ENCODE peak calls at places on chromosome 14, in four cellular contexts. X, M, R and T are unnamed samples.

GRCh38 chr14:101705733-101706508 is 55.6 kb upstream of the PPP2R5C start:
- DNase-seq in X (no peak), M (no peak), R (peak), T (no peak)

GRCh38 chr14:87883750-87884149 is 109.2 kb downstream of the GALC start:
- DNase-seq in X (no peak), M (no peak), R (no peak), T (no peak)

GRCh38 chr14:70655110-70655826 is 13.6 kb downstream of the TTC9 start:
- DNase-seq in X (no peak), M (no peak), R (no peak), T (no peak)

GRCh38 chr14:47044841-47045240 is 393.3 kb upstream of the RPL10L start:
- DNase-seq in X (no peak), M (no peak), R (peak), T (no peak)

GRCh38 chr14:36820901-36821300 is 159.2 kb downstream of the PAX9 start:
- DNase-seq in X (no peak), M (peak), R (no peak), T (no peak)

GRCh38 chr14:99415496-99416281 is 65.0 kb downstream of the SETD3 start:
- DNase-seq in X (peak), M (peak), R (peak), T (peak)

GRCh38 chr14:79596531-79596930 is 614.8 kb downstream of the DIO2 start:
- DNase-seq in X (peak), M (no peak), R (peak), T (no peak)

GRCh38 chr14:51630987-51631386 is 20.7 kb upstream of the FRMD6 start:
- DNase-seq in X (no peak), M (no peak), R (no peak), T (no peak)

GRCh38 chr14:86604546-86604945 is 1074.6 kb downstream of the FLRT2 start:
- DNase-seq in X (peak), M (peak), R (peak), T (peak)

GRCh38 chr14:71629765-71630502 is 302.3 kb upstream of the RGS6 start:
- DNase-seq in X (peak), M (no peak), R (no peak), T (peak)

GRCh38 chr14:91573894-91574837 is 64.1 kb upstream of the PPP4R3A start:
- DNase-seq in X (peak), M (peak), R (peak), T (peak)

GRCh38 chr14:65210118-65210826 is 108.0 kb upstream of the MAX start:
- DNase-seq in X (peak), M (peak), R (peak), T (no peak)

GRCh38 chr14:54772451-54772881 is 130.2 kb downstream of the GCH1 start:
- DNase-seq in X (peak), M (no peak), R (peak), T (peak)

GRCh38 chr14:54768501-54768900 is 134.1 kb downstream of the GCH1 start:
- DNase-seq in X (peak), M (no peak), R (peak), T (no peak)

GRCh38 chr14:54769955-54770863 is 132.4 kb downstream of the GCH1 start:
- DNase-seq in X (no peak), M (no peak), R (no peak), T (no peak)

GRCh38 chr14:54773171-54774006 is 129.2 kb downstream of the GCH1 start:
- DNase-seq in X (peak), M (peak), R (peak), T (peak)

DNA sequence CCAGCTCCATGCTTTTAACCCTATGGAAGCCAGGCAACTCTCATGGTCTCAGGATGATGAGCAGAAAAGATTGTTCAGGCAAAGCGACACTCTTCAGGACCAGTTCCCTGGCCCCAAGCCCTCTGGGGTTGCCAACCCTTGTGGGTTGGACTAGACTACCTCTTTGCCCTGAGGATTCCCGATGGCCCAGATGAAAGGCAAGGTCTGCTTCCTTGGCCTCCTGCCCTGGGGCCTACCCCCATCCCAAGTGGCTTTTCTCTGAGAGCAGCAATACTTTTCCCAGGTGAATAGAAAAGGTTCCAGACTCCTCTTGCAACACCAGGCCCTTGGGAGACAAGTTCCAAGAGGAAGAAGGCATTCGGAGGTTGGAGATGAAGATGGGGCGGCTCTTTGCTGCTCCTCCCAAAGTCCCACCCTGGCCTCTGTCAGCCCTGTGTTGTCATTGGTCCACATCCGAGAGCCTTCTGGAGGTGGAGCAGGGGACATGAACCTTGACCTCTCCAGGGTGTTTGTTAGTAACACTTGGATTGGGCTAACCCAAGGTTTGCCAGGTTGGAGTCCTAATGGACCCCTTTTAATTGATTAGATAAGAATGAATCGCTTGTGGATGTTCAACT is 131.1 kb downstream of the GCH1 start:
- DNase-seq in X (no peak), M (no peak), R (no peak), T (no peak)
- H3K9ac ChIP-seq in X (no peak), M (no peak), R (peak), T (peak)

DNA sequence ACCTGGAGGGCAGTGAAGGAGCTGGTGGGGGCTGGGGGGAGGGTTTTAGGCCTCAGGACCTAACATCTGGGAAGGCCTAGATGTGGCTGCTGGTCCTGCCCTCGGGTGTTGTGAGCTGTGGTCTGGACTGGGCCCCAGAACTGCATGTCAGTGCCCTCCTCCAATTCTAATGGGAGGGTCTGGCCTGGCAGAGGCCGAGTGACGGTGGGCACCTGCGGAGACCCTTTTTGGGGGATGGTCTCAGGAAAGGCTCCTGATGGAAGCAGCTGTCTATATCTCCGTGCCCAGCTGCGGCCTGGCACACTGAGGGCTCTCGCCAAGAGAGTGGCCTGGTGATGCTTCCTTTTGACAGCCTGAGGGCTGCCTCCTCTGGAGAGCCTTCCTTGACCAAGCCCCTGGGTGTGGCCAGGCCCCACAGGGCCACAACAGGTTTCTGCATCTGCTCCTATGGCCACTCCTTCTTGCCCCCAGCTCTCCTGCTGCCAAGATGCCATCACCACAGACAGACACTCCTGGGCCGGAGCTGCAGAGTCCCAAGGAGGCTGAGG is 5.3 kb downstream of the EXOC3L4 start:
- DNase-seq in X (no peak), M (no peak), R (no peak), T (no peak)
- H3K4me3 ChIP-seq in X (no peak), M (no peak), R (no peak), T (no peak)

DNA sequence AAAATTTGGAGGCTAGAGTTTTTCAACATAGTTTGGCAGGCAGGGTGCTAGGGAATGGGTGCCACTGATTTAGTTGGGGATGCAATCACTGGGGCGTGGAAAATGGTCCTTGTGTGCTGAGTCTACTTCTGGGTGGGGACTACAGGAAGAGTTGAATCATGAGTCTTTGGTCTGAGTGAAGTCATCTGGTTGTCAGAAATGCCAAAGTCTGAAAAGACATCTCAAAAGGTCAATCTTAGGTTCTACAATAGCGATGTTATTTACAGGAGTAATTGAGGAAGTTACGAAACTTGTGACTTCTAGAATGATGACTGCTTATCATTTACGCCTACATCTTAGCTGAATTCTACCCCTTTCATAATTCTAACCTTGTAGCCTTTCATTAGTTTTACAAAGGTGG is 209.1 kb downstream of the NUBPL start:
- DNase-seq in X (no peak), M (peak), R (no peak), T (no peak)
- H3K9ac ChIP-seq in X (no peak), M (no peak), R (no peak), T (no peak)

GRCh38 chr14:39174560-39175444 is at the start of gene PNN:
- DNase-seq in X (peak), M (peak), R (peak), T (peak)

GRCh38 chr14:39177168-39177545 is 2.1 kb downstream of the PNN start:
- DNase-seq in X (no peak), M (no peak), R (no peak), T (no peak)

GRCh38 chr14:39175445-39176262 is 600 bp downstream of the PNN start:
- DNase-seq in X (peak), M (peak), R (peak), T (peak)

GRCh38 chr14:39179042-39179441 is 4.0 kb downstream of the PNN start:
- DNase-seq in X (no peak), M (no peak), R (no peak), T (no peak)

GRCh38 chr14:39176263-39177167 is 1.5 kb downstream of the PNN start:
- DNase-seq in X (no peak), M (no peak), R (no peak), T (no peak)
- H3K4me3 ChIP-seq in X (peak), M (peak), R (peak), T (peak)

DNA sequence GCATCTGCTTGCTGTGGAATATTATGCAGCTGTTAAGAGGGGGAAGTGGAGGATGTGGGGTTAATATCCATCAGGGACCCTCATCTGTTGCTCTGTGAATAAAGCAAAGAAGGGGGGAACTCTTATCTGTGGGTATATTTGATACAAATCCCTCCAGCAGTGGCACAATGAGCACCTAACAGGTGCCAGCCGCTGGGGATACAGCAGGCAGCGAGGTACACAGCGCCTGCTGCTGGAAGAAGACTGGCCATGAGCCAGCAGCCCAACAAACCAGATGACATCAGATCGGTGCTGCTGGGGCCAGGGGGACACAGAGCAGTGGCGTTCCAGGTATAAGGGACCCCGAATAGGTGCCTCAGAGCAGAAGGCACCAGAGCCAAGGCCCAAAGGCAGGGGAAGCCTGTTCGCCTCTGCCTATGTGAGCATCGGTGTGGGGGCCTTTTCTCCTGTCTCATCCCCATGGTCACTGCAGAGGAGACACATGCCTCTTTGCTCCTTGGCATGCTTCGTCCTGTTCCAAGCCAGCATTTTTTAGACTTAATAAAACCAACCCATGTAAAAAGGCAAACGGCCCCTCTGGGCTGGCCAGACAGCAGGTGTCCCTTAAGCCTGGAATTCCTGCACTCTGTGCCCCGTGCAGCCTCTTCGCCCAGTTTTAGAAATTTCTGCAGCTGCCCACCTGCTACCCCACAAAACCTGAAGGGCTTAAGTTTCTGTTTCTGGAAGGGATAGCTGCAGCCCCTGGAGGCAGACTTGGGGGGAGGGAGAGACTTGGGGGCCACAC is 1.6 kb upstream of the CKB start:
- DNase-seq in X (no peak), M (no peak), R (no peak), T (no peak)
- H3K9ac ChIP-seq in X (no peak), M (no peak), R (no peak), T (no peak)

DNA sequence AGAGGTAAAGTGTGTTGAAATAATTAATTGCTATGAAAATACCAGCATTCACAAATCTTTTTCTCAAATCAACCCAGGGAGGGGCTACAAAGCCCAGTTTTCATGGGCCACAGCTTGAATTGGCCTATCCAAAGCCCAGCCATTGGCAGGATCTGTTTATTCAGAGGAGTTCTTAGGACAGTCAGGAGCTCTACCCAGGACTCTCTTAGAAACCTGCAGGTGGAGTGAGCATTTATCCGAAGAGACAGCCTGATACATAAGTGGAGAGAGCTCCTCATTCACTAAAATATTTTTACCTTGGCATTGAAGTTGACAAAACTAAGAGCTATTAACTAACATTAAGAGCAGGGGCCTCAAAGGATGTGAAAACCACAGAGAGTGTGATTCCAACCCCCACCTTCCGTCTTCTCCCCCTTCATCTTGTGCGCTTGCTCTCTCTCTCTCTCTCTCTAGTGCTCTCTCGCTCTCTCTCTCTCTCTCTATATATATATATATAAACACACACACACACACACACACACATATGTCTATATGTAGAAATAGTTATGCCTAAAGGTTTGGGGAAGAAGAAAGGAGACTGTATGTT is 315.5 kb downstream of the SNAPC1 start:
- DNase-seq in X (no peak), M (no peak), R (no peak), T (no peak)
- H3K4me3 ChIP-seq in X (no peak), M (no peak), R (no peak), T (no peak)

GRCh38 chr14:20556500-20557211 is 4.2 kb downstream of the RNASE9 start:
- DNase-seq in X (no peak), M (no peak), R (no peak), T (no peak)

GRCh38 chr14:20553024-20553423 is 7.8 kb downstream of the RNASE9 start:
- DNase-seq in X (no peak), M (no peak), R (no peak), T (no peak)

GRCh38 chr14:20559461-20559904 is 1.4 kb downstream of the RNASE9 start:
- DNase-seq in X (no peak), M (no peak), R (no peak), T (no peak)

GRCh38 chr14:20557212-20557542 is 3.7 kb downstream of the RNASE9 start:
- DNase-seq in X (no peak), M (no peak), R (no peak), T (no peak)

DNA sequence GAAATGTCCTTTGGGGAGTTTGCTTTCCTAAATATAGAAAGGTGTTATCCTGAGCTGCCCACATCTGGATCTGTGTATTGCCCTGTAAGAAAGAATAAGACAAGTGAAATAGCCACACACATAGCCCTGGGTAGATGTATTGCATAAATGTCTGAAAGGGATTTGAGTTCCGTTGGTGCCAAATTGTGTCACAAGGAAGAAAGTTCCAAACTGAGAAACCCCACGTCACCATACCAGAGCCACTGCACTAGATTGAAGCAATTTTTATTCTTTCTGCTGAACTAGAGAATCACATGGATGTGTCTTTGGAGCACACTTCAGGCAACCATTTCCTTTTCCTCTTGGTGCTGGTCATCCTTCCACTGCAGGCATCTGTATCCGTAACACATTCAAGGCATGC is 5.0 kb downstream of the RNASE9 start:
- DNase-seq in X (no peak), M (no peak), R (no peak), T (no peak)
- H3K9ac ChIP-seq in X (no peak), M (no peak), R (no peak), T (peak)